ENCODE peak calls at places on chromosomes 3 and 15, in ten cellular contexts. H, T, I, W, R, J, E, O, A and L are unnamed samples.

GRCh38 chr15:40949756-40950207 is 3.5 kb upstream of the CHAC1 start:
- DNase-seq in H (no peak), T (peak; percentile 60), I (no peak), W (no peak), R (no peak), J (no peak), E (no peak), O (no peak), A (no peak), L (no peak)

GRCh38 chr3:190534386-190534785 is 20.5 kb downstream of the IL1RAP start:
- DNase-seq in H (no peak), T (no peak), I (no peak), W (no peak), R (no peak), J (no peak), E (no peak), O (no peak), A (no peak), L (no peak)

GRCh38 chr3:177452487-177452886 is 255.2 kb upstream of the TBL1XR1 start:
- DNase-seq in H (no peak), T (no peak), I (no peak), W (no peak), R (no peak), J (no peak), E (no peak), O (peak; percentile 94), A (no peak), L (no peak)

GRCh38 chr15:78077053-78077859 is at the start of gene TBC1D2B:
- DNase-seq in H (peak; percentile 73), T (peak; percentile 82), I (peak; percentile 83), W (no peak), R (peak; percentile 81), J (peak; percentile 90), E (no peak), O (peak; percentile 48), A (peak; percentile 89), L (peak; percentile 75)

GRCh38 chr3:129840707-129841360 is 52.7 kb downstream of the TMCC1 start:
- DNase-seq in H (no peak), T (peak; percentile 32), I (no peak), W (no peak), R (no peak), J (no peak), E (no peak), O (no peak), A (no peak), L (no peak)

GRCh38 chr3:130424837-130425236 is 79.4 kb downstream of the COL6A5 start:
- DNase-seq in H (no peak), T (no peak), I (no peak), W (no peak), R (no peak), J (no peak), E (no peak), O (no peak), A (no peak), L (no peak)

GRCh38 chr15:49083471-49084284 is 37.4 kb upstream of the SECISBP2L start:
- DNase-seq in H (no peak), T (no peak), I (no peak), W (no peak), R (no peak), J (no peak), E (no peak), O (peak; percentile 85), A (no peak), L (no peak)

GRCh38 chr3:17028363-17028762 is 143.6 kb downstream of the PLCL2 start:
- DNase-seq in H (no peak), T (no peak), I (no peak), W (no peak), R (no peak), J (no peak), E (no peak), O (no peak), A (no peak), L (no peak)

DNA sequence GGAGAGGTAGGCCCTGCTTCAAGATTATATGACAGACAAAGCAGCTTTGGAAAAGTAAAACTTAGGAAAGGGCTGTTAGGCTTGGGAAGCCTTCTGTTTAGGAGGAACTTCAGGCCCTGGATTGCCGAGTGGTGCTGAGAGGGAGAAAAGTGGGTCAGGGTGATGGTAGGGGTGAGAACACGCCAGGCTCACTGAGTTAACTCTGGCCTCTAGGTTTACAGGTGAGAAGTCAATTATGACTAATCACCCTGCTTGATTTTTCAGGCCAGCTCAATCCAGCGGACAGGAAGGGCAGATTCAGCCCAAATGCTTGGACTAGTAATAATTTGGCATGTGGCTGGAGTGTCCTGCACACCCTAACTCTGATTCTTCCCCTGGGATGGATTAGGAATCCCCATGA is 365.1 kb upstream of the LMCD1 start:
- DNase-seq in H (no peak), T (no peak), I (no peak), W (no peak), R (no peak), J (no peak), E (no peak), O (no peak), A (no peak), L (no peak)
- TF ChIP-seq CTCF in H (no peak), T (no peak), I (no peak), W (no peak), R (no peak), J (no peak), E (no peak), O (no peak), A (no peak), L (no peak)

GRCh38 chr3:13083898-13084297 is 10.7 kb upstream of the IQSEC1 start:
- DNase-seq in H (no peak), T (no peak), I (no peak), W (no peak), R (no peak), J (no peak), E (no peak), O (no peak), A (no peak), L (no peak)

GRCh38 chr3:13086594-13086993 is 13.4 kb upstream of the IQSEC1 start:
- DNase-seq in H (no peak), T (no peak), I (no peak), W (no peak), R (no peak), J (no peak), E (no peak), O (no peak), A (no peak), L (no peak)

GRCh38 chr3:13083254-13083653 is 10.0 kb upstream of the IQSEC1 start:
- DNase-seq in H (no peak), T (no peak), I (no peak), W (no peak), R (no peak), J (no peak), E (no peak), O (no peak), A (no peak), L (no peak)

GRCh38 chr3:13085846-13086179 is 12.6 kb upstream of the IQSEC1 start:
- DNase-seq in H (no peak), T (no peak), I (no peak), W (no peak), R (no peak), J (no peak), E (no peak), O (no peak), A (no peak), L (no peak)

DNA sequence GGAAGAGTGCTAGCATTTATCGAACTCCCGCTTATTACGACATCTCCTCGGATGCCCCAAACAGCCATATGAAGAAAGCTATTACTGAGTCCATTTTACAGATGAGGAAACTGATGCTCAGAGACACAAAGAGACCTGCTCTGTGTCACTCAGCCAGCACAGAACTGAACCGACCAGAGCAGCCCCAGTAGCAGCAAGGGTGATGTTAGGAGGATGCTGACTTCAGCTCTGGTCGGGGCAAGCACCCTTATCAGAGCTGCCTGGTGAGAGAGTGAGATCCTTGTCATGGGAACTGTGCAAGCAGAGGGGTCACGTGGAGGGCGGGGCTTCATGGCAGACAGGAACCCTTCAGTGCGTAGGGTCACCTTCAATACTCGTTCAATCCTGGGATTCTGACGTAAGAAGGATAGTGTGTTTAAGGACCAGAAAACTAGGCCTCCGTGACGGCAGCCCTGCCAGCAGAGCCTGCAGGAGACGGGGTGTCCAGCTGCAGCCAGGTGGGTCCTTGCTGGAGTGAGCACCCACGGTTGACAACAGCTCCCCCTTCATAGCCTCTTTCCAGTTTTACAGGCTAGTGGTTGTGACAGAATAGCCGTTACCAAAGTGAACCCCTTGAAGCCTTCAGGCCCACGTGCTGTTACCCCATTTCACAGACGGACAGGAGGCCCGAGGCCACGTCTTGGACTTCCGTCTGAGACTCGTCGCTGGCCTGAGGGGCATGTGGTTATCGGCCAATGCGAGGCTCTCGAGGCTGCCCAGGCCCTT is 12.0 kb upstream of the IQSEC1 start:
- DNase-seq in H (no peak), T (no peak), I (no peak), W (no peak), R (no peak), J (no peak), E (no peak), O (no peak), A (no peak), L (no peak)
- H3K4me1 ChIP-seq in H (no peaks in the 10 kb centered on the region), T (no peaks in the 10 kb centered on the region), I (no peaks in the 10 kb centered on the region), W (no peaks in the 10 kb centered on the region), R (no peaks in the 10 kb centered on the region), J (peaks cover 7% of the 10 kb centered on the region), E (no peaks in the 10 kb centered on the region), O (no peaks in the 10 kb centered on the region), A (no peaks in the 10 kb centered on the region), L (no peaks in the 10 kb centered on the region)

GRCh38 chr3:71421820-71422566 is 161.5 kb downstream of the FOXP1 start:
- DNase-seq in H (no peak), T (no peak), I (no peak), W (no peak), R (no peak), J (no peak), E (no peak), O (no peak), A (no peak), L (no peak)

GRCh38 chr3:71425491-71426071 is 157.9 kb downstream of the FOXP1 start:
- DNase-seq in H (no peak), T (no peak), I (no peak), W (no peak), R (no peak), J (no peak), E (no peak), O (peak; percentile 92), A (no peak), L (no peak)

GRCh38 chr3:71419369-71419768 is 164.2 kb downstream of the FOXP1 start:
- DNase-seq in H (no peak), T (no peak), I (no peak), W (no peak), R (no peak), J (no peak), E (no peak), O (no peak), A (no peak), L (no peak)

GRCh38 chr3:71423151-71423906 is 160.2 kb downstream of the FOXP1 start:
- DNase-seq in H (no peak), T (peak; percentile 49), I (no peak), W (no peak), R (no peak), J (peak; percentile 13), E (no peak), O (no peak), A (no peak), L (no peak)

DNA sequence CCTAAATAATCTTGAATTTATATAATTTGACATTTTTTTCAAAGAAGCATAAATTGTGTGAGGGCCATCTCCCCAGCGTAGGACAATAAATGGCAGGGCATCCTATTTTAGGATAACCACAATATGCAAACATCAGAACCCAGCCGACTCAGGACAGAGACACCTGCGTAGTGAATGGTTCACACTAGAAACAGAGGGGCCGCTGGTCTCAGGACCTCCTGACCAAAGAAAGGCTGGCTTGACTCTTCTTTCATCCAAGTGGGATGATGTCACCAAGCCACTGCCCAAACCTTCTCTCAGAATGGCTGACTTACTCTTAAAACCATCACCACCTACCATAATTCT is 162.1 kb downstream of the FOXP1 start:
- DNase-seq in H (no peak), T (no peak), I (no peak), W (no peak), R (no peak), J (no peak), E (no peak), O (no peak), A (no peak), L (no peak)
- H3K27ac ChIP-seq in H (no peak overlapping the region), T (no peak overlapping the region), I (no peak overlapping the region), W (no peak overlapping the region), R (no peak overlapping the region), J (no peak overlapping the region), E (no peak overlapping the region), O (no peak overlapping the region), A (no peak overlapping the region), L (no peak overlapping the region)

GRCh38 chr3:194313642-194314430 is 37.3 kb downstream of the CPN2 start:
- DNase-seq in H (no peak), T (peak; percentile 49), I (peak; percentile 91), W (no peak), R (peak; percentile 64), J (peak; percentile 52), E (no peak), O (no peak), A (peak; percentile 60), L (peak; percentile 89)
- TF ChIP-seq CTCF in H (no peak), T (no peak), I (no peak), W (peak; percentile 19), R (no peak), J (peak; percentile 27), E (no peak), O (no peak), A (no peak), L (no peak)